ENCODE peak calls at places on chromosomes 4 and X, in four cellular contexts. One of them, this sample, is unnamed.

GRCh38 chr4:124111922-124112321 is 600.6 kb downstream of the ANKRD50 start:
- DNase-seq in AG04449: peak; percentile 44
- DNase-seq in CD8-positive, alpha-beta T cell: no peak
- DNase-seq in fibroblast of mammary gland: peak; percentile 92
- DNase-seq in this sample: peak; percentile 51

GRCh38 chr4:103493450-103494159 is 226.2 kb downstream of the TACR3 start:
- DNase-seq in fibroblast of mammary gland: no peak
- DNase-seq in AG04449: no peak
- DNase-seq in CD8-positive, alpha-beta T cell: no peak
- DNase-seq in this sample: no peak

GRCh38 chrX:22360129-22360528 is 87.4 kb downstream of the CBLL2 start:
- DNase-seq in CD8-positive, alpha-beta T cell: no peak
- DNase-seq in AG04449: no peak
- DNase-seq in fibroblast of mammary gland: peak; percentile 59
- DNase-seq in this sample: no peak

GRCh38 chr4:2058264-2059033 is 678 bp upstream of the NAT8L start:
- DNase-seq in CD8-positive, alpha-beta T cell: no peak
- DNase-seq in fibroblast of mammary gland: no peak
- DNase-seq in AG04449: no peak
- DNase-seq in this sample: no peak

GRCh38 chr4:47837582-47838294 is at the start of gene CORIN:
- DNase-seq in fibroblast of mammary gland: no peak
- DNase-seq in AG04449: no peak
- DNase-seq in CD8-positive, alpha-beta T cell: peak; percentile 6
- DNase-seq in this sample: no peak

GRCh38 chr4:69760455-69760854 is at the start of gene SULT1B1:
- DNase-seq in CD8-positive, alpha-beta T cell: peak; percentile 37
- DNase-seq in fibroblast of mammary gland: peak; percentile 85
- DNase-seq in AG04449: no peak
- DNase-seq in this sample: peak; percentile 15

GRCh38 chr4:71440612-71441011 is 101.8 kb downstream of the SLC4A4 start:
- DNase-seq in AG04449: no peak
- DNase-seq in fibroblast of mammary gland: no peak
- DNase-seq in CD8-positive, alpha-beta T cell: no peak
- DNase-seq in this sample: no peak

GRCh38 chr4:43331226-43332078 is 438.9 kb downstream of the GRXCR1 start:
- DNase-seq in fibroblast of mammary gland: peak; percentile 94
- DNase-seq in CD8-positive, alpha-beta T cell: no peak
- DNase-seq in AG04449: no peak
- DNase-seq in this sample: no peak

GRCh38 chr4:5746250-5746649 is 35.2 kb downstream of the EVC start:
- DNase-seq in AG04449: no peak
- DNase-seq in fibroblast of mammary gland: no peak
- DNase-seq in CD8-positive, alpha-beta T cell: no peak
- DNase-seq in this sample: no peak

DNA sequence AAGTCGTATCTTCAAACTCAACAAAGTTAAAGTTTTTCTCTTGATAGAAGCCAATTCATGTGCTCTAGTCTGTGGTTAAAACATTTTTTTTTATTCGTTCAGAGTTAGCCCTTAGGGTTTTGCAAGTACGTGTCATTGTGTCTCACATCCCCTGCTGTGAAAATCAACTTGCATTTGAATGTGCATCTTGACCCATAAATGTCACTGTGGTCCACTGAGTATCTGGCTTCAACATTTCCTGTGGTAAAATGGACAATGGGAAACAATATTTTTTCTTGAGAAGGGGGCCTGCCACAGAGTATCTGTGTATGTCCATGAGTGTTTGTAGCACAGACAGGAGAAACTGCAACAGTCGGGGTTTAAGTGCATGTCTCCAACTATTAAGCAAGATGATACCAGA is 554.8 kb upstream of the TENM3 start:
- DNase-seq in CD8-positive, alpha-beta T cell: no peak
- DNase-seq in AG04449: no peak
- DNase-seq in fibroblast of mammary gland: peak; percentile 69
- DNase-seq in this sample: no peak
- H3K4me3 ChIP-seq in CD8-positive, alpha-beta T cell: no peak overlapping the region
- H3K4me3 ChIP-seq in AG04449: no peak overlapping the region
- H3K4me3 ChIP-seq in fibroblast of mammary gland: no peak overlapping the region
- H3K4me3 ChIP-seq in this sample: no peak overlapping the region

DNA sequence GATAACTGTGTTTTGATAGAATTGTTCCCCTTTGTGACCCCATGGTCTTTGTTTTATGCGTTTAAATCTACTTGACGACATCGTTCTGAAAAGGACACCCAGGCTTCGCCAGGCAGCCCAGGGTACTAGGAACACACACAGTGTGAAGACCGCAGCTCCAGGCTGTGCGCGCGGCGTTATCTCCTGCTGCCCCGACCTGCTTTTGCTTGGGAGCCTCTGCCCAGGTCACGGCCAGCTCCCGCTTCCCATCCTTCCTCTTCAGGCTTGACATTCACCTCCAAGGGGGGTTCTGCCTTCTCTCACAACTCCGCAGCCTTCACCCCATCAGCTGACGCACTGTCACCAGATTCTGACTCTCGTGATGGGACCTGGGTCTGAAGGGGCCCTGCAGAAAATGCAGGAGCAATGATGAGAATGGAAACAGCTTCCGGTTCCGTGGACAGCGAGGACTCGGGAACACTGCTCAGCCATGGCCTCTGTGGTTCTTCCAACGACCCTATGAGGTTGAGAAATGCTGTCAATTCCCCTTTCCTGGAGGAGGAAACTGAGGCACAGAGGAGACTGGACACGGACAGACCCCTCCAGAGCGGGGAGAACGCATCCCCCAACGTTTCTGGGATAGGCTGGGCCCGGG is 536 bp upstream of the HTRA3 start:
- DNase-seq in CD8-positive, alpha-beta T cell: no peak
- DNase-seq in fibroblast of mammary gland: no peak
- DNase-seq in AG04449: no peak
- DNase-seq in this sample: no peak
- TF ChIP-seq CTCF in CD8-positive, alpha-beta T cell: no peak
- TF ChIP-seq CTCF in fibroblast of mammary gland: no peak
- TF ChIP-seq CTCF in AG04449: no peak
- TF ChIP-seq CTCF in this sample: no peak

GRCh38 chr4:168817418-168817817 is 192.6 kb downstream of the CBR4 start:
- DNase-seq in CD8-positive, alpha-beta T cell: no peak
- DNase-seq in AG04449: no peak
- DNase-seq in fibroblast of mammary gland: no peak
- DNase-seq in this sample: no peak

GRCh38 chr4:168811207-168811606 is 198.8 kb downstream of the CBR4 start:
- DNase-seq in fibroblast of mammary gland: no peak
- DNase-seq in AG04449: no peak
- DNase-seq in CD8-positive, alpha-beta T cell: no peak
- DNase-seq in this sample: no peak

GRCh38 chr4:168812806-168813205 is 197.2 kb downstream of the CBR4 start:
- DNase-seq in CD8-positive, alpha-beta T cell: no peak
- DNase-seq in fibroblast of mammary gland: no peak
- DNase-seq in AG04449: no peak
- DNase-seq in this sample: no peak

GRCh38 chr4:168815373-168816345 is 194.4 kb downstream of the CBR4 start:
- DNase-seq in fibroblast of mammary gland: peak; percentile 39
- DNase-seq in CD8-positive, alpha-beta T cell: no peak
- DNase-seq in AG04449: peak; percentile 33
- DNase-seq in this sample: no peak

DNA sequence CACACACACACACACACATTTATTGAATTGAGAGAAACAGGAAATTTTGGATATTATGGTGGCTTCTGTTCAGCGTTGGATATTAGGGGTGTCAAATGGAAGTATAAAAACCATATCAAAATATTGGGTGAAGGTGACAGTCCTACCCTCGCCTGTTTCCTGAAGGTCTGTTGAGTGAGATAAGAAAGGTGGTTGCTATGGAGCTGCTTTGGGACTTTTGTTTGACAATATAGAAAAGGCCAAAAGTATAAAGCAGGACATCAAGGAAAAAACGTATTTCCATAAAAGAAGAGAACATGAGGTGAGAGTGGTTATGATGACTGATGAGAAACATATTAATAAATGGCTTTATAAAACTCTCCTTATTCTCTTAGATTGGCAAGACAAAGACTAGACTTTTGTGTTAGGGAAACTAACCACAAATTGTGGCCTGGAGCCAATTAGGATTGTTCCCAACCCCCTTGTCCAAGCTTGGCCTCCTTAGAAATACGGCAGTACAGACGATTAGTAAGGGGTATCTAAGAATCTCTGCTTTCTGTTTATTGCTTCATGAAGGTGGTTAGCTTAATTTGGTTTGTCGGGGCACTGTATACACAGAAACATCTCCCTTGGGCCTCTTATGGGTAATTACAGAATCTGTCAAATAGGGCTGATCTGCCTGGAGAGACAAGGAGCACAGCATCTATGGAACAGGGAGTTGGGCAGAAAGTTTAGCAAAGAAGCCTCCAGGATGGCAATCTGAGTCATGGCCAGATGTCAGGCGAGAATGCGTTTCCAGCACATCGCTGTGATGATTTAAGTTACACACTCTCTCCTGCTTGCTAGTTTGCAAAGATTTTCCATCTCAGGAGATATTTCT is 198.0 kb downstream of the CBR4 start:
- DNase-seq in fibroblast of mammary gland: peak; percentile 86
- DNase-seq in AG04449: no peak
- DNase-seq in CD8-positive, alpha-beta T cell: no peak
- DNase-seq in this sample: no peak
- H3K4me3 ChIP-seq in fibroblast of mammary gland: no peak overlapping the region
- H3K4me3 ChIP-seq in AG04449: no peak overlapping the region
- H3K4me3 ChIP-seq in CD8-positive, alpha-beta T cell: no peak overlapping the region
- H3K4me3 ChIP-seq in this sample: no peak overlapping the region

DNA sequence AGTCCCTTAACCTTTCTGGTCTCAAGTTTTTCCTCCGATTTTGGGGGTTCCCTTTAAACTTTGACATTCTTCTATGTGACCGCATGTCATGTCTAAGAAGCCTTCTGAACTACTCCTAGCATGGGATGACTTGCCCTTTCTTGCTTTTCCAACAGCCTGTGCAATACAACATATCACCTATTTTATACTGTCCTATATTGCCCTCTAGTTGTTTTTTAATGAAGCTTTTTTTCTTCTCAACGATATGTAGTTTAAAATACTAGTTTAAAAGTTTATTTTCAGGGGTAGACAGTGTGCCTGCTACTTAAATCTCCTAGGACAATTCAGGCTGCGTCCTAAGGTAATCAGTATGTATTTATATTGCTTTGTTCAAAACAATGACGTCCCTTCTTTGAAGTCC is 1.0 kb upstream of the IGBP1 start:
- DNase-seq in AG04449: no peak
- DNase-seq in fibroblast of mammary gland: peak; percentile 4
- DNase-seq in CD8-positive, alpha-beta T cell: no peak
- DNase-seq in this sample: no peak
- TF ChIP-seq CTCF in AG04449: no peak
- TF ChIP-seq CTCF in fibroblast of mammary gland: no peak
- TF ChIP-seq CTCF in CD8-positive, alpha-beta T cell: no peak
- TF ChIP-seq CTCF in this sample: no peak

GRCh38 chrX:134375691-134376090 is 84.3 kb upstream of the HPRT1 start:
- DNase-seq in AG04449: no peak
- DNase-seq in CD8-positive, alpha-beta T cell: no peak
- DNase-seq in fibroblast of mammary gland: no peak
- DNase-seq in this sample: no peak

GRCh38 chrX:134377537-134377936 is 82.4 kb upstream of the HPRT1 start:
- DNase-seq in CD8-positive, alpha-beta T cell: peak; percentile 6
- DNase-seq in fibroblast of mammary gland: peak; percentile 54
- DNase-seq in AG04449: peak; percentile 5
- DNase-seq in this sample: peak; percentile 68

GRCh38 chrX:134374294-134374693 is 85.7 kb upstream of the HPRT1 start:
- DNase-seq in AG04449: no peak
- DNase-seq in CD8-positive, alpha-beta T cell: no peak
- DNase-seq in fibroblast of mammary gland: peak; percentile 7
- DNase-seq in this sample: no peak

GRCh38 chrX:134373736-134374135 is 86.2 kb upstream of the HPRT1 start:
- DNase-seq in CD8-positive, alpha-beta T cell: no peak
- DNase-seq in AG04449: no peak
- DNase-seq in fibroblast of mammary gland: no peak
- DNase-seq in this sample: no peak

GRCh38 chrX:134374910-134375309 is 85.1 kb upstream of the HPRT1 start:
- DNase-seq in fibroblast of mammary gland: no peak
- DNase-seq in CD8-positive, alpha-beta T cell: no peak
- DNase-seq in AG04449: no peak
- DNase-seq in this sample: no peak
- H3K4me3 ChIP-seq in fibroblast of mammary gland: peak overlapping the region; percentile 75
- H3K4me3 ChIP-seq in CD8-positive, alpha-beta T cell: peak overlapping the region; percentile 90
- H3K4me3 ChIP-seq in AG04449: no peak overlapping the region
- H3K4me3 ChIP-seq in this sample: peak overlapping the region; percentile 95

GRCh38 chr4:14581741-14582140 is 420.5 kb upstream of the CPEB2 start:
- DNase-seq in fibroblast of mammary gland: no peak
- DNase-seq in CD8-positive, alpha-beta T cell: no peak
- DNase-seq in AG04449: no peak
- DNase-seq in this sample: no peak
- TF ChIP-seq CTCF in fibroblast of mammary gland: no peak
- TF ChIP-seq CTCF in CD8-positive, alpha-beta T cell: no peak
- TF ChIP-seq CTCF in AG04449: no peak
- TF ChIP-seq CTCF in this sample: no peak

GRCh38 chrX:1453390-1453783 is 678 bp upstream of the ASMTL start:
- DNase-seq in AG04449: peak; percentile 7
- DNase-seq in CD8-positive, alpha-beta T cell: peak; percentile 76
- DNase-seq in fibroblast of mammary gland: no peak
- DNase-seq in this sample: no peak
- H3K4me3 ChIP-seq in AG04449: peak overlapping the region; percentile 75
- H3K4me3 ChIP-seq in CD8-positive, alpha-beta T cell: peak overlapping the region; percentile 82
- H3K4me3 ChIP-seq in fibroblast of mammary gland: peak overlapping the region; percentile 63
- H3K4me3 ChIP-seq in this sample: peak overlapping the region; percentile 73

DNA sequence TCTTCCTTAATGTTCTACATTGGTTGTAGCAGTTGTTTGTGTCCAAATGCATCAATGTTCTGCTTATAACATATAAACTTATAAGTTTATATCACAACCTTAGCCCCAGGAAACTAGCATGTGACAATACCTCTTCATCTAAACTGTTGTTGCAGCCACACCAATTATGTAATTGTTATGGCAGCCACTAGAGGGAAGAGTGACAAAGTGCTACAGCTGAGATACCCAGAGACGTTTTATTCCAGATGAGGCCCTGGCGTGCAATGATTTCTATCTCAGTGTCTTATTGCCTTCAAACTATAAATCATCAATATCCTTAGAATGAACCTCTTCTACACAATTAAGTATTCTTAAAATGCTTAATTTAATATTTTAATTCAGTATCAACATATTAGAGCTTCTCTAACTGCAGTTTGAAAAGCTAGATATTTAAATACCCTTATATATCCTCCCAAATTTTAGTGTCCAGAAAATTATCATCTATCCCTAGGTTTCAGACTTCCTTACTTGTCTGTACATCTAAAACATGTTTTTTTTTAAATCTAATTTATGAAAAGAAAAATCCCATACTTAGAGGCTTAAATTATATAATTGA is 171.6 kb downstream of the PCDH10 start:
- DNase-seq in fibroblast of mammary gland: peak; percentile 12
- DNase-seq in AG04449: no peak
- DNase-seq in CD8-positive, alpha-beta T cell: no peak
- DNase-seq in this sample: peak; percentile 26
- TF ChIP-seq CTCF in fibroblast of mammary gland: peak; percentile 44
- TF ChIP-seq CTCF in AG04449: peak; percentile 35
- TF ChIP-seq CTCF in CD8-positive, alpha-beta T cell: no peak
- TF ChIP-seq CTCF in this sample: peak; percentile 58

This sample was measured in GM12865.